ENCODE peak calls at places on chromosomes 4 and X, in four cellular contexts. One of them, this sample, is unnamed.

GRCh38 chr4:129092636-129093172 is 635 bp downstream of the SCLT1 start:
- DNase-seq in A549: no peak
- DNase-seq in K562: peak
- DNase-seq in WTC11: no peak
- DNase-seq in this sample: no peak

GRCh38 chr4:119172223-119172622 is 36.6 kb downstream of the MYOZ2 start:
- DNase-seq in A549: no peak
- DNase-seq in WTC11: no peak
- DNase-seq in K562: no peak
- DNase-seq in this sample: no peak

GRCh38 chr4:2044119-2044485 is 15.0 kb upstream of the NAT8L start:
- DNase-seq in K562: no peak
- DNase-seq in WTC11: no peak
- DNase-seq in A549: no peak
- DNase-seq in this sample: no peak

GRCh38 chr4:126071346-126072333 is 756.9 kb downstream of the FAT4 start:
- DNase-seq in WTC11: no peak
- DNase-seq in A549: no peak
- DNase-seq in K562: no peak
- DNase-seq in this sample: peak

GRCh38 chrX:68934922-68935321 is 106.1 kb downstream of the EFNB1 start:
- DNase-seq in WTC11: no peak
- DNase-seq in K562: no peak
- DNase-seq in A549: no peak
- DNase-seq in this sample: no peak

GRCh38 chr4:5998333-5998936 is 19.8 kb downstream of the C4orf50 start:
- DNase-seq in A549: peak
- DNase-seq in WTC11: peak
- DNase-seq in K562: peak
- DNase-seq in this sample: peak

GRCh38 chr4:173486714-173487392 is 43.2 kb downstream of the HAND2 start:
- DNase-seq in WTC11: no peak
- DNase-seq in K562: no peak
- DNase-seq in A549: no peak
- DNase-seq in this sample: no peak

GRCh38 chr4:181870326-181870725 is 372.9 kb upstream of the TENM3 start:
- DNase-seq in K562: no peak
- DNase-seq in A549: no peak
- DNase-seq in WTC11: no peak
- DNase-seq in this sample: no peak

GRCh38 chr4:42638276-42638675 is 18.6 kb downstream of the ATP8A1 start:
- DNase-seq in WTC11: no peak
- DNase-seq in K562: no peak
- DNase-seq in A549: no peak
- DNase-seq in this sample: no peak

GRCh38 chr4:44098973-44099372 is 349.6 kb downstream of the KCTD8 start:
- DNase-seq in K562: no peak
- DNase-seq in A549: no peak
- DNase-seq in WTC11: no peak
- DNase-seq in this sample: no peak

GRCh38 chrX:25427873-25428555 is 412.2 kb upstream of the ARX start:
- DNase-seq in K562: peak
- DNase-seq in A549: no peak
- DNase-seq in WTC11: peak
- DNase-seq in this sample: no peak

GRCh38 chr4:81573817-81574216 is 102.1 kb upstream of the RASGEF1B start:
- DNase-seq in K562: no peak
- DNase-seq in A549: no peak
- DNase-seq in WTC11: no peak
- DNase-seq in this sample: no peak

GRCh38 chrX:71976753-71977152 is 66.1 kb downstream of the NHSL2 start:
- DNase-seq in A549: no peak
- DNase-seq in WTC11: no peak
- DNase-seq in K562: no peak
- DNase-seq in this sample: no peak

GRCh38 chr4:16029329-16029728 is 54.5 kb downstream of the PROM1 start:
- DNase-seq in WTC11: no peak
- DNase-seq in A549: no peak
- DNase-seq in K562: no peak
- DNase-seq in this sample: peak

GRCh38 chrX:39564751-39565150 is 533.0 kb downstream of the BCOR start:
- DNase-seq in A549: no peak
- DNase-seq in WTC11: no peak
- DNase-seq in K562: no peak
- DNase-seq in this sample: no peak

GRCh38 chr4:14701896-14702295 is 300.4 kb upstream of the CPEB2 start:
- DNase-seq in WTC11: no peak
- DNase-seq in A549: no peak
- DNase-seq in K562: no peak
- DNase-seq in this sample: no peak

GRCh38 chr4:95142877-95143412 is 385.2 kb downstream of the BMPR1B start:
- DNase-seq in K562: no peak
- DNase-seq in WTC11: no peak
- DNase-seq in A549: no peak
- DNase-seq in this sample: no peak

GRCh38 chr4:13627185-13627605 is 330 bp downstream of the BOD1L1 start:
- DNase-seq in A549: no peak
- DNase-seq in WTC11: peak
- DNase-seq in K562: peak
- DNase-seq in this sample: no peak

GRCh38 chr4:172813359-172813923 is 355.2 kb upstream of the GALNT7 start:
- DNase-seq in K562: no peak
- DNase-seq in WTC11: no peak
- DNase-seq in A549: no peak
- DNase-seq in this sample: no peak

GRCh38 chrX:23292979-23293651 is 41.5 kb upstream of the PTCHD1 start:
- DNase-seq in WTC11: no peak
- DNase-seq in A549: no peak
- DNase-seq in K562: no peak
- DNase-seq in this sample: no peak

GRCh38 chr4:99207911-99208718 is 10.9 kb downstream of the ADH6 start:
- DNase-seq in A549: no peak
- DNase-seq in K562: no peak
- DNase-seq in WTC11: no peak
- DNase-seq in this sample: no peak

GRCh38 chr4:40952672-40953071 is 202.9 kb downstream of the NSUN7 start:
- DNase-seq in A549: no peak
- DNase-seq in WTC11: no peak
- DNase-seq in K562: no peak
- DNase-seq in this sample: no peak

GRCh38 chr4:39621582-39621981 is 17.1 kb downstream of the SMIM14 start:
- DNase-seq in A549: peak
- DNase-seq in WTC11: no peak
- DNase-seq in K562: peak
- DNase-seq in this sample: peak

GRCh38 chrX:108177321-108177990 is 85.9 kb downstream of the ATG4A start:
- DNase-seq in A549: no peak
- DNase-seq in K562: no peak
- DNase-seq in WTC11: no peak
- DNase-seq in this sample: no peak

GRCh38 chr4:179313823-179314222 is 1871.6 kb upstream of the AGA start:
- DNase-seq in A549: no peak
- DNase-seq in WTC11: no peak
- DNase-seq in K562: no peak
- DNase-seq in this sample: no peak

GRCh38 chr4:71259911-71260331 is 78.9 kb upstream of the SLC4A4 start:
- DNase-seq in K562: no peak
- DNase-seq in A549: no peak
- DNase-seq in WTC11: no peak
- DNase-seq in this sample: no peak

GRCh38 chr4:114316789-114317188 is 281.8 kb upstream of the UGT8 start:
- DNase-seq in A549: no peak
- DNase-seq in WTC11: no peak
- DNase-seq in K562: no peak
- DNase-seq in this sample: no peak

GRCh38 chrX:37818031-37818430 is 29.3 kb downstream of the DYNLT3 start:
- DNase-seq in WTC11: no peak
- DNase-seq in A549: no peak
- DNase-seq in K562: no peak
- DNase-seq in this sample: no peak
- TF ChIP-seq HMGXB4 in WTC11: no peak
- TF ChIP-seq HMGXB4 in A549: no peak
- TF ChIP-seq HMGXB4 in K562: no peak
- TF ChIP-seq HMGXB4 in this sample: no peak

GRCh38 chrX:1649623-1650022 is 34.8 kb downstream of the ASMT start:
- DNase-seq in WTC11: peak
- DNase-seq in A549: no peak
- DNase-seq in K562: no peak
- DNase-seq in this sample: no peak
- TF ChIP-seq HMGXB4 in WTC11: no peak
- TF ChIP-seq HMGXB4 in A549: no peak
- TF ChIP-seq HMGXB4 in K562: no peak
- TF ChIP-seq HMGXB4 in this sample: no peak

GRCh38 chr4:87309625-87310024 is 13.1 kb downstream of the HSD17B13 start:
- DNase-seq in K562: no peak
- DNase-seq in A549: no peak
- DNase-seq in WTC11: no peak
- DNase-seq in this sample: no peak
- TF ChIP-seq HMGXB4 in K562: no peak
- TF ChIP-seq HMGXB4 in A549: no peak
- TF ChIP-seq HMGXB4 in WTC11: no peak
- TF ChIP-seq HMGXB4 in this sample: no peak

DNA sequence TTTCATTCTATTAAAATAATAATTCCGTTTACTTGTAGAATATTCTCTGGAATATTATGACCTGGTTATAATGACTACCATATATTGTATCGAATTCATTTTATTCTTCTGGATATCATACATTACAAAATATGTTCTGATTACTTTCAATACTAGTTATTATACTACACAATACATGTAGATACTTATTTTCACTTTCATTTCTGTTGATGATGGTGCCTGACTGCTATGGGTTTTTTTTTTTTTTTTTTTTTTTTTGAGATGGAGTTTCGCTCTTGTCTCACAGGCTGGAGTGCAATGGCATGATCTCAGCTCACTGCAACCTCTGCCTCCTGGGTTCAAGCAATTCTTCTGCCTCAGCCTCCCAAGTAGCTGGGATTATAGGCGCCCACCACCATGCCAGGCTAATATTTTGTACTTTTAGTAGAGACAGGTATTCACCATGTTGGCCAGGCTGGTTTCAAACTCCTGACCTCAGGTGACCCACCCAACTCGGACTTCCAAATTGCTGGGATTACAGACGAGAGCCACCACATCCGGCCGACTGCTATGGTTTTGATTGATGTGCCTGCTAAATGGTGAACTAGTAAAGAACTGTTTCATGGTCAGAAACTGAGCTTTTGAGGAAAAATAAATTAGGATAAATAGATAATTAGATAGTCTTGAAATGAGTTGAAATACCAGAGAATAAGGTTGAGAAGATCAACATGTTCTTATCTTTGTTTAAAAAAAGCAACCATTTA is 39.5 kb downstream of the PCDH10 start:
- DNase-seq in WTC11: no peak
- DNase-seq in A549: no peak
- DNase-seq in K562: peak
- DNase-seq in this sample: no peak
- TF ChIP-seq HMGXB4 in WTC11: no peak
- TF ChIP-seq HMGXB4 in A549: no peak
- TF ChIP-seq HMGXB4 in K562: no peak
- TF ChIP-seq HMGXB4 in this sample: no peak

DNA sequence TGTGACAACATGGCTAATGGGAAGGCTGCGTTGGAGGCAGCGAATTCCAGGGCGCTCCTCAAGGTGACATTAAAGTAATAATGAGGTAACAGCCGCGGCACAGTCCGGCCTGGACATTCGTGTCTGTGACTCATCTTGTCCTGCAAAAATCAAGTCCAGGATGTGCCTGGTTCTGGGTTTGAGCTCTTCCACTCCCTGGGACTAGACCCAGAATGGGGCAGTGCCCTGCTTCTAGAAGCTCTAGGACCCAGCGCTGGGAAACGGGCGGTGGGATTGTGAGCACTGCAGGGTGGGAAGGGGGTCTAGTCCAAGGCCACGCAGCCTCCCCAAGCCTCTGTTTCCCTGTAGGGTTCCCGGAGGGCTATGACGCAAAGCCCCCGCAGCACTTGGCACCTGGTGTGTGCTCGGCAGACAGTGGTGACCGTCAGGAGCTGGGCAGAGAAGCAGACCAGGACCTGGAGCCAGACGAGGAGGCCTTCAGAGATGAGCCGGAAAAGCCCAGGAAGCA is 34.9 kb downstream of the HMX1 start:
- DNase-seq in K562: no peak
- DNase-seq in WTC11: no peak
- DNase-seq in A549: no peak
- DNase-seq in this sample: no peak
- TF ChIP-seq HMGXB4 in K562: no peak
- TF ChIP-seq HMGXB4 in WTC11: no peak
- TF ChIP-seq HMGXB4 in A549: no peak
- TF ChIP-seq HMGXB4 in this sample: no peak

GRCh38 chr4:184268574-184269160 is 51.0 kb upstream of the ENPP6 start:
- DNase-seq in A549: peak
- DNase-seq in WTC11: no peak
- DNase-seq in K562: peak
- DNase-seq in this sample: no peak

GRCh38 chr4:184269879-184270430 is 52.3 kb upstream of the ENPP6 start:
- DNase-seq in A549: no peak
- DNase-seq in K562: no peak
- DNase-seq in WTC11: no peak
- DNase-seq in this sample: no peak

GRCh38 chr4:184267206-184267608 is 49.5 kb upstream of the ENPP6 start:
- DNase-seq in WTC11: no peak
- DNase-seq in A549: no peak
- DNase-seq in K562: no peak
- DNase-seq in this sample: no peak

GRCh38 chr4:184265566-184266351 is 48.1 kb upstream of the ENPP6 start:
- DNase-seq in WTC11: no peak
- DNase-seq in A549: peak
- DNase-seq in K562: peak
- DNase-seq in this sample: no peak

DNA sequence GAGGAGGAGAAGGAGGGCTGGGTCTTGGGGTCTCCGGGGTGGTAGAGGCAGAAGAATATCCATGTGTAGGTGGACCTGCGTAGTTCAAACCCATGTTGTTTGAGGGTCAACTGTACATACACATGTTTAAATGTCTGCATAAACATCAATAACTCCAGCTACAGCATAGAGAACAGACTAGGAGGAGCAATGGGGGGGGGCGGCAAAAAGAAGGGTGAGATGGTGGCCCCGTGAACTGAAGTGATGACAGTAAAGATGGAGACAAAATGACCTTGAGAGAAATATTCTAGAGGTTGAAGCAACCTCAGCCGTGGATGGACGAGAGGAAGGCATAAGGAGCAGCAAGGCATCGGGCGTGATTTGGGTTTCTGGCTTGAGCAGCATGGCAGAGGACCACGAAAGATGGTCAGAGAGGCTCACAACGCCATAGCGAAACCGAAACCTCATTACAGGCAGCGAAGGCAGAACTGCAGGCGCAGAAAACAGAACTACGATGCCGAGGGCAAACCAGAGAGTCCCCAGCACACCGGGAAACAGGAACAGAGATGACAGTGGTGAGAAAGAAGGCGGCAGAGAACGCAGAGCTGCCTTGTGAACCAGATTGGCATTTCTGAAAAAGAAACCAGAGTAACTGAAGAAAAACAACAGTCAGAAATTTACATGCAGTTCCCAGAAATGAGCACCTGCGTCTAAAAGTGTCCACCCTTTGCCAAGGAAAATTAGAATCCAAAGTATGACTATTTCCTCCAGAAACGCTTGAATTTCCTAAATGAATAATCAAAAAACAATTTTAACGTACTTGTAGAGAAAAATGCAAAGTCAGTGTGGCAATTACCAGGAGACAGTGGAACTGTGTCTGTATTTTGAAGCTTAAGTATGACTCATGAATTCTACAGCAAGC is 50.2 kb upstream of the ENPP6 start:
- DNase-seq in K562: peak
- DNase-seq in A549: peak
- DNase-seq in WTC11: no peak
- DNase-seq in this sample: peak
- TF ChIP-seq HMGXB4 in K562: no peak
- TF ChIP-seq HMGXB4 in A549: no peak
- TF ChIP-seq HMGXB4 in WTC11: no peak
- TF ChIP-seq HMGXB4 in this sample: no peak

This sample was measured in HepG2.